ENCODE peak calls at places on chromosomes 16 and 17, in seven cellular contexts. One of them, this sample, is unnamed.

GRCh38 chr17:15171433-15172047 is 93.6 kb downstream of the PMP22 start:
- DNase-seq in neural crest cell: peak
- DNase-seq in mammary epithelial cell: peak
- DNase-seq in mesothelial cell of epicardium: peak
- DNase-seq in AG04450: peak
- DNase-seq in RWPE1: peak
- DNase-seq in ovary: peak
- DNase-seq in this sample: no peak

GRCh38 chr16:30117768-30118167 is 4.4 kb upstream of the GDPD3 start:
- DNase-seq in mesothelial cell of epicardium: no peak
- DNase-seq in neural crest cell: no peak
- DNase-seq in AG04450: no peak
- DNase-seq in mammary epithelial cell: no peak
- DNase-seq in ovary: no peak
- DNase-seq in RWPE1: no peak
- DNase-seq in this sample: no peak

GRCh38 chr17:8066841-8067775 is 20.4 kb downstream of the ALOX12B start:
- DNase-seq in RWPE1: no peak
- DNase-seq in ovary: no peak
- DNase-seq in mesothelial cell of epicardium: no peak
- DNase-seq in neural crest cell: no peak
- DNase-seq in mammary epithelial cell: peak
- DNase-seq in AG04450: no peak
- DNase-seq in this sample: no peak

GRCh38 chr16:48126801-48127644 is 28.8 kb downstream of the ABCC12 start:
- DNase-seq in ovary: no peak
- DNase-seq in AG04450: peak
- DNase-seq in mammary epithelial cell: peak
- DNase-seq in mesothelial cell of epicardium: no peak
- DNase-seq in RWPE1: peak
- DNase-seq in neural crest cell: no peak
- DNase-seq in this sample: peak

GRCh38 chr17:246851-247421 is 65.5 kb upstream of the DOC2B start:
- DNase-seq in RWPE1: no peak
- DNase-seq in neural crest cell: no peak
- DNase-seq in ovary: peak
- DNase-seq in AG04450: no peak
- DNase-seq in mammary epithelial cell: no peak
- DNase-seq in mesothelial cell of epicardium: peak
- DNase-seq in this sample: no peak

GRCh38 chr17:56929362-56929969 is 15.6 kb upstream of the TRIM25 start:
- DNase-seq in AG04450: no peak
- DNase-seq in neural crest cell: no peak
- DNase-seq in mammary epithelial cell: no peak
- DNase-seq in mesothelial cell of epicardium: no peak
- DNase-seq in ovary: no peak
- DNase-seq in RWPE1: no peak
- DNase-seq in this sample: no peak

GRCh38 chr16:56781565-56781964 is 51.6 kb downstream of the NUP93 start:
- DNase-seq in neural crest cell: no peak
- DNase-seq in RWPE1: no peak
- DNase-seq in mesothelial cell of epicardium: no peak
- DNase-seq in ovary: no peak
- DNase-seq in mammary epithelial cell: no peak
- DNase-seq in AG04450: no peak
- DNase-seq in this sample: no peak

GRCh38 chr16:11515540-11516430 is 70.9 kb downstream of the LITAF start:
- DNase-seq in ovary: no peak
- DNase-seq in AG04450: no peak
- DNase-seq in mesothelial cell of epicardium: no peak
- DNase-seq in RWPE1: no peak
- DNase-seq in neural crest cell: no peak
- DNase-seq in mammary epithelial cell: no peak
- DNase-seq in this sample: no peak

GRCh38 chr17:82039695-82040299 is 2.3 kb upstream of the DCXR start:
- DNase-seq in RWPE1: no peak
- DNase-seq in AG04450: no peak
- DNase-seq in neural crest cell: no peak
- DNase-seq in mesothelial cell of epicardium: no peak
- DNase-seq in ovary: no peak
- DNase-seq in mammary epithelial cell: no peak
- DNase-seq in this sample: no peak

GRCh38 chr17:82551779-82552457 is 32.4 kb downstream of the FOXK2 start:
- DNase-seq in AG04450: peak
- DNase-seq in mesothelial cell of epicardium: peak
- DNase-seq in RWPE1: peak
- DNase-seq in mammary epithelial cell: peak
- DNase-seq in neural crest cell: peak
- DNase-seq in ovary: peak
- DNase-seq in this sample: no peak

GRCh38 chr16:71428883-71429282 is 13.0 kb downstream of the TLE7 start:
- DNase-seq in AG04450: no peak
- DNase-seq in mammary epithelial cell: no peak
- DNase-seq in neural crest cell: no peak
- DNase-seq in ovary: no peak
- DNase-seq in mesothelial cell of epicardium: no peak
- DNase-seq in RWPE1: no peak
- DNase-seq in this sample: no peak

GRCh38 chr17:69525920-69526841 is 111.7 kb downstream of the MAP2K6 start:
- DNase-seq in ovary: no peak
- DNase-seq in AG04450: peak
- DNase-seq in mammary epithelial cell: peak
- DNase-seq in neural crest cell: peak
- DNase-seq in RWPE1: peak
- DNase-seq in mesothelial cell of epicardium: peak
- DNase-seq in this sample: no peak

GRCh38 chr17:39982069-39982371 is 1.4 kb downstream of the PSMD3 start:
- DNase-seq in ovary: no peak
- DNase-seq in mammary epithelial cell: no peak
- DNase-seq in AG04450: no peak
- DNase-seq in neural crest cell: no peak
- DNase-seq in RWPE1: no peak
- DNase-seq in mesothelial cell of epicardium: no peak
- DNase-seq in this sample: no peak

GRCh38 chr17:39979021-39979660 is 1.5 kb upstream of the PSMD3 start:
- DNase-seq in mesothelial cell of epicardium: no peak
- DNase-seq in AG04450: peak
- DNase-seq in RWPE1: peak
- DNase-seq in ovary: no peak
- DNase-seq in neural crest cell: no peak
- DNase-seq in mammary epithelial cell: peak
- DNase-seq in this sample: peak

GRCh38 chr17:39980402-39981206 is at the start of gene PSMD3:
- DNase-seq in RWPE1: peak
- DNase-seq in neural crest cell: peak
- DNase-seq in mesothelial cell of epicardium: peak
- DNase-seq in AG04450: peak
- DNase-seq in ovary: peak
- DNase-seq in mammary epithelial cell: peak
- DNase-seq in this sample: peak

GRCh38 chr17:39979865-39980401 is 674 bp upstream of the PSMD3 start:
- DNase-seq in ovary: no peak
- DNase-seq in RWPE1: peak
- DNase-seq in neural crest cell: no peak
- DNase-seq in mesothelial cell of epicardium: no peak
- DNase-seq in mammary epithelial cell: peak
- DNase-seq in AG04450: no peak
- DNase-seq in this sample: no peak

DNA sequence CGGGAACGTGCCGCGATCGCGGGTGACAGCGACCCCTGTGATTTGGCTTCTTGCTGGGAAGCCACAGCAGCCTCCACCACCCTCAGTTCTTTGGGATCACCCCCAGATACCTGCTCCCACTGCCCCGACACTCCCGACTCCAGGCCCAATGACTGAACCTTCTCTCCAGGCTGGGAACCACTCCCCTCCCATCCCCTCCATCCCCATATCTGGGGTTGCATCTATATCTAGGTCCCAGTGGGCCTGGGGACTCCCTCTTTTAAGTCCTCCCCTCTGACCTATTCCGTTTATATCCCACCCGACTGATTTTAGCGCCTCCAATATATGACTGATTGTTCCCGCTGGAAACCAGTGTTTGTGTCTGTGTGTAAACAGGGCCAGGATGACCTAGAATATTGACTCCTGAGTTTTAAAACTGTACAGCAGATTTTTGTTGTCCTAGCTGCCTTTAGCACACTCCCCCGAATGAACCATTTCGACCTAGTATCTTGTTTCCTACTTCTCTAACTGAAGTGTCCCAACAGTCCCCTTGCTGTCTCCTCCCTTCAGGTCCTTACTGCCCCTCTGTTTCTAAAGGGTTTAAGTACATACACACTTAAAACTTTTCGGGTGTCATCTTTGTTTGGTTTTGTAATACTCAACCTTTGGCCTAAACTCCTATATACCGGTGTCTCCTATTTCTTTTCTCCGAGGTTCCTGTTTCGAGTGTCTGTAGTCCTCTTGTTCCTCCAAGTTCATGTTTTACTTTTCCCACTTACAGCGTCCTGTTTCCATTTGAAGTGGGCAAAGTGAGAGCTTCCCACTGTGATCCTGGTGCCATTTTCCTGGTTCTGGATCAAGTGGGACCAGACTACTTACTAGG is 831 bp downstream of the PSMD3 start:
- DNase-seq in AG04450: no peak
- DNase-seq in RWPE1: peak
- DNase-seq in ovary: no peak
- DNase-seq in neural crest cell: no peak
- DNase-seq in mesothelial cell of epicardium: no peak
- DNase-seq in mammary epithelial cell: no peak
- DNase-seq in this sample: no peak
- TF ChIP-seq CTCF in AG04450: peak
- TF ChIP-seq CTCF in RWPE1: no peak
- TF ChIP-seq CTCF in ovary: no peak
- TF ChIP-seq CTCF in neural crest cell: no peak
- TF ChIP-seq CTCF in mesothelial cell of epicardium: no peak
- TF ChIP-seq CTCF in mammary epithelial cell: no peak
- TF ChIP-seq CTCF in this sample: no peak

GRCh38 chr16:20353379-20353778 is 864 bp upstream of the UMOD start:
- DNase-seq in mesothelial cell of epicardium: no peak
- DNase-seq in mammary epithelial cell: no peak
- DNase-seq in neural crest cell: no peak
- DNase-seq in AG04450: no peak
- DNase-seq in RWPE1: no peak
- DNase-seq in ovary: no peak
- DNase-seq in this sample: no peak

GRCh38 chr16:20348365-20349185 is 3.9 kb downstream of the UMOD start:
- DNase-seq in mesothelial cell of epicardium: no peak
- DNase-seq in neural crest cell: no peak
- DNase-seq in AG04450: no peak
- DNase-seq in mammary epithelial cell: no peak
- DNase-seq in ovary: no peak
- DNase-seq in RWPE1: no peak
- DNase-seq in this sample: no peak

GRCh38 chr16:20352615-20353014 is at the start of gene UMOD:
- DNase-seq in RWPE1: no peak
- DNase-seq in ovary: no peak
- DNase-seq in neural crest cell: no peak
- DNase-seq in mesothelial cell of epicardium: no peak
- DNase-seq in mammary epithelial cell: no peak
- DNase-seq in AG04450: no peak
- DNase-seq in this sample: no peak

GRCh38 chr16:20347666-20348364 is 4.7 kb downstream of the UMOD start:
- DNase-seq in mesothelial cell of epicardium: no peak
- DNase-seq in ovary: no peak
- DNase-seq in AG04450: no peak
- DNase-seq in mammary epithelial cell: no peak
- DNase-seq in neural crest cell: no peak
- DNase-seq in RWPE1: no peak
- DNase-seq in this sample: no peak

GRCh38 chr16:20349615-20350014 is 2.9 kb downstream of the UMOD start:
- DNase-seq in AG04450: no peak
- DNase-seq in mammary epithelial cell: no peak
- DNase-seq in mesothelial cell of epicardium: no peak
- DNase-seq in RWPE1: no peak
- DNase-seq in neural crest cell: no peak
- DNase-seq in ovary: no peak
- DNase-seq in this sample: no peak
- TF ChIP-seq CTCF in AG04450: no peak
- TF ChIP-seq CTCF in mammary epithelial cell: no peak
- TF ChIP-seq CTCF in mesothelial cell of epicardium: no peak
- TF ChIP-seq CTCF in RWPE1: no peak
- TF ChIP-seq CTCF in neural crest cell: peak
- TF ChIP-seq CTCF in ovary: no peak
- TF ChIP-seq CTCF in this sample: no peak

DNA sequence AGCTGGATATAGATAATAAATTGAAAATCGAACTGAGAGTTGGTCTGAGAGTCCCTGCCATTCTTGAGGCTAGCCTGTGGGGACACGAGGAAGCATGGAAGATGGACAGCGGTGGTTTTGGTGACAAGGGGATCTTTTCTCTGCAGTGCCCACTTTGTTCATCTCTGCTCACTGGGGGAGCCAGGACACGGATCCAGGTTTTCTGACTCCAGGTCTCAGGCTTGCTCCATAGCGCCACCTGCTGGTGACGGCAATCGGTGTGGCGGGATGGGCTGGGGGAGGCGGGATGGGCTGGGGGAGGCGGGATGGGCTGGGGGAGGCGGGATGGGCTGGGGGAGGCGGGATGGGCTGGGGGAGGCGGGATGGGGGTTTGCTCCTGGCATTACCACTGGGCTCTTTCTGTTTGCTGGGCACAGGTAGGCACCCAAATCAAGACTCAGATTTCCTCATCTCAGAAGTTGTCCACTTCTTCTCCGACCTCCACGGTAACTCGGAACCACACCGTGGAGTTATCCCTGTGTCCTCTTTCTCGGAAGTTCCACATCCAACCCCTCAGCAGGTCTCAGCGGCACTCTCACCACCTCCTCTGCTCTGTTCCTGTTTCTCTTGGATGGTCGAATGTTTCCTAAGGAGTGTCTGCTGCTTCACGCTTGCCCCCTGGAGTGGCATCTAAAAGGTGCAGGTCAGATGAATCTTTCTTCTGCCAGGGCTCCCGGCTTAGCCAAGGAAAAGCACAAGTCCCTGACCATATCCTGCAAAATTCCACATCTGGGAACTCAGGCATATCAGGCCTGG is 142.4 kb downstream of the CYLD start:
- DNase-seq in mesothelial cell of epicardium: no peak
- DNase-seq in neural crest cell: peak
- DNase-seq in RWPE1: no peak
- DNase-seq in AG04450: no peak
- DNase-seq in mammary epithelial cell: no peak
- DNase-seq in ovary: no peak
- DNase-seq in this sample: no peak
- TF ChIP-seq CTCF in mesothelial cell of epicardium: no peak
- TF ChIP-seq CTCF in neural crest cell: peak
- TF ChIP-seq CTCF in RWPE1: peak
- TF ChIP-seq CTCF in AG04450: peak
- TF ChIP-seq CTCF in mammary epithelial cell: no peak
- TF ChIP-seq CTCF in ovary: no peak
- TF ChIP-seq CTCF in this sample: peak

DNA sequence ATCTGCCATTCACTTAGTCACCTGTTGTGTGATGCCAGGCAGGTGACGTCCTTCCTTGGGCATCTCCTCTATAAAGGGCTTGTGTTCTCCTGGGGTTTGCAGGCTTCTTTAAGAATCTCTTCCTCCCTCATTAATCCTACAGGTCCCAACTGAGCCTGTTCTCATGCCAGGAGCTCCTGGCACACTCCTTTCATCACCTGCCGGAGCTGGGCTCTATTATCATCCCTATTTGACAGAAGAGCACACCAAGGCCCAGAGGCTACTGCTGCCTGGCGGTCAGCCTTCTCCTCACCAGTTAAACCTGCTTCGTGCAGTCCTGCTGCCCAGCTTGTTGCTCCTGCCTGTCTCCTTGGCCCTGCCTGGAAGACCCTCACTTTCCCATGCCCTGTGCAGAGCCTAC is 51.2 kb downstream of the RAI1 start:
- DNase-seq in ovary: no peak
- DNase-seq in RWPE1: no peak
- DNase-seq in mammary epithelial cell: peak
- DNase-seq in mesothelial cell of epicardium: no peak
- DNase-seq in neural crest cell: no peak
- DNase-seq in AG04450: no peak
- DNase-seq in this sample: no peak
- TF ChIP-seq CTCF in ovary: no peak
- TF ChIP-seq CTCF in RWPE1: no peak
- TF ChIP-seq CTCF in mammary epithelial cell: no peak
- TF ChIP-seq CTCF in mesothelial cell of epicardium: no peak
- TF ChIP-seq CTCF in neural crest cell: no peak
- TF ChIP-seq CTCF in AG04450: no peak
- TF ChIP-seq CTCF in this sample: no peak